ENCODE peak calls at places on chromosomes 13 and 19, in six cellular contexts. R is fibroblast of mammary gland, L is H1, Z is left ventricle myocardium inferior, B is colonic mucosa, J is mesothelial cell of epicardium. F is an unnamed sample.

GRCh38 chr13:35501721-35502235 is 25.3 kb upstream of the MAB21L1 start:
- DNase-seq in R (no peak), L (no peak), Z (no peak), B (no peak), J (no peak), F (no peak)

GRCh38 chr13:95485518-95486144 is 66.9 kb upstream of the CLDN10 start:
- DNase-seq in R (no peak), L (no peak), Z (no peak), B (no peak), J (no peak), F (no peak)

GRCh38 chr19:40129425-40129824 is 38.7 kb upstream of the ZNF780A start:
- DNase-seq in R (no peak), L (no peak), Z (no peak), B (no peak), J (no peak), F (no peak)

GRCh38 chr13:25001807-25002206 is 94.1 kb upstream of the PABPC3 start:
- DNase-seq in R (no peak), L (no peak), Z (no peak), B (no peak), J (no peak), F (no peak)

GRCh38 chr13:99614465-99614885 is 113.2 kb downstream of the TM9SF2 start:
- DNase-seq in R (no peak), L (no peak), Z (no peak), B (no peak), J (no peak), F (no peak)

GRCh38 chr13:114115796-114116195 is 16.6 kb downstream of the RASA3 start:
- DNase-seq in R (no peak), L (no peak), Z (no peak), B (no peak), J (no peak), F (peak)

GRCh38 chr13:32051156-32051555 is 19.6 kb downstream of the FRY start:
- DNase-seq in R (no peak), L (no peak), Z (no peak), B (no peak), J (no peak), F (no peak)

GRCh38 chr19:2274937-2275535 is 6.9 kb downstream of the PEAK3 start:
- DNase-seq in R (peak), L (peak), Z (peak), B (peak), J (no peak), F (no peak)

GRCh38 chr13:38824342-38824741 is 137.5 kb downstream of the FREM2 start:
- DNase-seq in R (no peak), L (no peak), Z (no peak), B (no peak), J (no peak), F (no peak)

GRCh38 chr13:34223984-34224383 is 406.0 kb downstream of the RFC3 start:
- DNase-seq in R (no peak), L (no peak), Z (no peak), B (no peak), J (no peak), F (no peak)

GRCh38 chr19:28694812-28695211 is 518.1 kb downstream of the UQCRFS1 start:
- DNase-seq in R (no peak), L (no peak), Z (no peak), B (no peak), J (no peak), F (no peak)

GRCh38 chr13:21124853-21125252 is 51.5 kb downstream of the SKA3 start:
- DNase-seq in R (no peak), L (no peak), Z (no peak), B (no peak), J (peak), F (no peak)

GRCh38 chr13:110913911-110914292 is 967 bp downstream of the ANKRD10 start:
- DNase-seq in R (no peak), L (no peak), Z (no peak), B (no peak), J (no peak), F (no peak)

GRCh38 chr13:59546178-59546577 is 617.5 kb downstream of the DIAPH3 start:
- DNase-seq in R (no peak), L (no peak), Z (no peak), B (no peak), J (no peak), F (no peak)

GRCh38 chr13:93744886-93745285 is 518.3 kb downstream of the GPC6 start:
- DNase-seq in R (no peak), L (no peak), Z (no peak), B (no peak), J (no peak), F (no peak)

GRCh38 chr13:113461022-113461751 is 7.9 kb upstream of the ADPRHL1 start:
- DNase-seq in R (no peak), L (no peak), Z (no peak), B (no peak), J (no peak), F (no peak)

GRCh38 chr13:40453666-40454030 is 212.8 kb downstream of the FOXO1 start:
- DNase-seq in R (no peak), L (no peak), Z (no peak), B (no peak), J (no peak), F (no peak)

GRCh38 chr19:16366433-16367268 is 42.0 kb downstream of the KLF2 start:
- DNase-seq in R (no peak), L (no peak), Z (no peak), B (no peak), J (no peak), F (no peak)

GRCh38 chr13:51806571-51806970 is 2.6 kb upstream of the DHRS12 start:
- DNase-seq in R (peak), L (no peak), Z (no peak), B (no peak), J (no peak), F (no peak)

GRCh38 chr13:51765142-51765515 is 38.8 kb downstream of the DHRS12 start:
- DNase-seq in R (no peak), L (no peak), Z (no peak), B (no peak), J (no peak), F (no peak)

GRCh38 chr13:111898956-111899713 is 167.8 kb upstream of the SOX1 start:
- DNase-seq in R (no peak), L (peak), Z (no peak), B (no peak), J (no peak), F (no peak)

GRCh38 chr13:102726430-102726829 is 31.6 kb upstream of the METTL21C start:
- DNase-seq in R (peak), L (no peak), Z (no peak), B (no peak), J (no peak), F (no peak)

GRCh38 chr13:37618554-37618953 is 20.0 kb upstream of the POSTN start:
- DNase-seq in R (peak), L (no peak), Z (no peak), B (no peak), J (no peak), F (no peak)

GRCh38 chr13:109123971-109124370 is 494.6 kb downstream of the MYO16 start:
- DNase-seq in R (no peak), L (no peak), Z (no peak), B (no peak), J (no peak), F (no peak)

GRCh38 chr19:46081928-46082727 is 41.3 kb upstream of the IGFL4 start:
- DNase-seq in R (peak), L (no peak), Z (no peak), B (peak), J (no peak), F (no peak)

GRCh38 chr19:34962281-34962944 is 1.6 kb downstream of the ZNF792 start:
- DNase-seq in R (no peak), L (no peak), Z (no peak), B (peak), J (no peak), F (no peak)

GRCh38 chr13:24290280-24290932 is 19.0 kb upstream of the C1QTNF9 start:
- DNase-seq in R (no peak), L (no peak), Z (no peak), B (no peak), J (no peak), F (no peak)

GRCh38 chr13:73303858-73304257 is 245.1 kb downstream of the KLF5 start:
- DNase-seq in R (peak), L (no peak), Z (no peak), B (no peak), J (no peak), F (no peak)

GRCh38 chr13:40315416-40316064 is 350.9 kb downstream of the FOXO1 start:
- DNase-seq in R (no peak), L (no peak), Z (no peak), B (no peak), J (no peak), F (no peak)

GRCh38 chr19:47607564-47608073 is 1.3 kb upstream of the BICRA start:
- DNase-seq in R (no peak), L (no peak), Z (no peak), B (no peak), J (no peak), F (no peak)

GRCh38 chr19:35963514-35963913 is 27.3 kb downstream of the LRFN3 start:
- DNase-seq in R (peak), L (peak), Z (no peak), B (no peak), J (peak), F (peak)

GRCh38 chr13:77230560-77230959 is 96.3 kb downstream of the MYCBP2 start:
- DNase-seq in R (no peak), L (no peak), Z (no peak), B (no peak), J (no peak), F (no peak)

GRCh38 chr13:77235456-77236022 is 91.4 kb downstream of the MYCBP2 start:
- DNase-seq in R (no peak), L (no peak), Z (no peak), B (no peak), J (no peak), F (no peak)

GRCh38 chr13:77233159-77233558 is 93.7 kb downstream of the MYCBP2 start:
- DNase-seq in R (no peak), L (no peak), Z (no peak), B (no peak), J (no peak), F (no peak)
- TF ChIP-seq CTCF in R (no peak), L (no peak), Z (no peak), B (no peak), J (no peak), F (no peak)

GRCh38 chr13:27170221-27170520 is 1.4 kb downstream of the USP12 start:
- DNase-seq in R (peak), L (no peak), Z (no peak), B (no peak), J (no peak), F (no peak)
- TF ChIP-seq CTCF in R (no peak), L (no peak), Z (no peak), B (no peak), J (no peak), F (no peak)

GRCh38 chr19:7680606-7681335 is at the start of gene TRAPPC5:
- DNase-seq in R (peak), L (peak), Z (peak), B (peak), J (peak), F (peak)

GRCh38 chr19:7677664-7678311 is 898 bp downstream of the MCEMP1 start:
- DNase-seq in R (no peak), L (no peak), Z (no peak), B (no peak), J (no peak), F (no peak)

GRCh38 chr19:7676854-7677253 is at the start of gene MCEMP1:
- DNase-seq in R (no peak), L (no peak), Z (no peak), B (no peak), J (no peak), F (no peak)

GRCh38 chr19:7679771-7680605 is 645 bp upstream of the TRAPPC5 start:
- DNase-seq in R (no peak), L (no peak), Z (no peak), B (no peak), J (no peak), F (no peak)

DNA sequence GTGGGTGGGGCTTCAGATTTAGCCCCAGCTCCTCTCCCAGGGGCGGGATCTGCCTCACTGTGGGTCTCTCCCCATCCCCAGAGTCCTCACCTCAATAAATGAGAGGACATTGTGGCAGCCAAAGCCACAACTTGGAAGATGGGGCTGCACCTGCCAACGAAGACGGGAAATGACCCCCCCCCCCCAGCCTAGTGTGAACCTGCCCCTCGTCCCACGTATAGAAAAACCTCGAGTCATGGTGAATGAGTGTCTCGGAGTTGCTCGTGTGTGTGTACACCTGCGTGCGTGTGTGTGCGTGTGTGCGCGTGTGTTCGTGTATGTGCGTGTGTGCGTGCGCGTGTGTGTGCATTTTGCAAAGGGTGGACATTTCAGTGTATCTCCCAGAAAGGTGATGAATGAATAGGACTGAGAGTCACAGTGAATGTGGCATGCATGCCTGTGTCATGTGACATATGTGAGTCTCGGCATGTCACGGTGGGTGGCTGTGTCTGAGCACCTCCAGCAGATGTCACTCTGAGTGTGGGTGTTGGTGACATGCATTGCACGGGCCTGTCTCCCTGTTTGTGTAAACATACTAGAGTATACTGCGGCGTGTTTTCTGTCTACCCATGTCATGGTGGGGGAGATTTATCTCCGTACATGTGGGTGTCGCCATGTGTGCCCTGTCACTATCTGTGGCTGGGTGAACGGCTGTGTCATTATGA is 1.5 kb upstream of the TRAPPC5 start:
- DNase-seq in R (no peak), L (no peak), Z (no peak), B (no peak), J (no peak), F (no peak)
- TF ChIP-seq CTCF in R (no peak), L (peak), Z (no peak), B (no peak), J (no peak), F (no peak)

GRCh38 chr13:42544246-42544915 is 29.6 kb upstream of the TNFSF11 start:
- DNase-seq in R (peak), L (no peak), Z (no peak), B (no peak), J (no peak), F (no peak)
- TF ChIP-seq CTCF in R (no peak), L (no peak), Z (no peak), B (no peak), J (no peak), F (no peak)

DNA sequence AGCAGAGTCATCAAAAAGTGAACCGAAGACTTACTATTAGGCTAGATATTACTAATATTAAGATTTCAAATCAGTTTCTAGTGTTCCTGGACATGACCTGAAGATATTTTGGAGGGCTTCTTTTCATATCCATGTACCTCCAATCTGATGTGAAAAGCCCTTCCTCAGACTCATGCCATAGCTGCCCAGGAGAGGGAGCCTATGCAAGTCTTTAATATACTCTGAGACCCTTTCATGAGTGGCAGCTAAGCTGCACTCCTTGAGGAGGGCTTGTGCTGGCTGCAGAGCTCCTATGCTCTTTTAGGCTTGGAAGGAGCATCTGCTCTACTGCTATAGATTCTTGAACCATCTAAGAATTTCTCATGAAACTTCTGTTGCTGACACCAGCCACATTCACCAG is 715.3 kb downstream of the OLFM4 start:
- DNase-seq in R (no peak), L (no peak), Z (no peak), B (no peak), J (no peak), F (no peak)
- TF ChIP-seq CTCF in R (no peak), L (no peak), Z (no peak), B (no peak), J (no peak), F (no peak)

GRCh38 chr19:19386373-19386869 is 19.1 kb upstream of the GATAD2A start:
- DNase-seq in R (no peak), L (peak), Z (no peak), B (no peak), J (no peak), F (peak)

GRCh38 chr19:19384486-19384885 is 21.0 kb upstream of the GATAD2A start:
- DNase-seq in R (no peak), L (no peak), Z (no peak), B (no peak), J (no peak), F (no peak)

GRCh38 chr19:19385131-19385899 is 20.2 kb upstream of the GATAD2A start:
- DNase-seq in R (peak), L (peak), Z (peak), B (peak), J (peak), F (peak)

GRCh38 chr19:19387108-19387507 is 18.4 kb upstream of the GATAD2A start:
- DNase-seq in R (no peak), L (no peak), Z (no peak), B (no peak), J (no peak), F (no peak)

DNA sequence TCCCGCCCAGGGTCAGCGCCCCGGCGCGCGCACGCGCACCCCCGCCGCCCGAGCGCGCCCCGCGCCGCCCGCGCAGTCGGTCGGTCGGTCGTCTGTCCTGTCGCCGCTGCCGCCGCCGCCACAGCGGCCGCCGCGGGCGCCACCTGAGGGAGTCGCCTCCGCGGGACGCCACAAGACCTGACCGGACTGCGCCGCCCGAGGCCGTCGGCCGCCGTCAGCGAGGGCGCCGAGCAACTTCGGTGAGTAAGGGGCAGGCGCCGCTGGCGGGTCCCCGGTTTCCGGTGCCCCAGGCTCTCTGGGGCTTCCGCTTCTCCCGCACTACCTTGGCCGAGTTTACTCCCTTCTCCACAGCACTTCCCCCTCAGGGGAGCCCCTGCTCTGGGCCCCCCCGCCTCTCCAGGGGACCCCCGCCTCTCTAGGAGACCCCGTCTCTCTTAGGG is 19.6 kb upstream of the GATAD2A start:
- DNase-seq in R (no peak), L (peak), Z (no peak), B (no peak), J (peak), F (no peak)
- TF ChIP-seq CTCF in R (no peak), L (no peak), Z (no peak), B (no peak), J (no peak), F (no peak)

GRCh38 chr13:27559714-27560113 is 60.6 kb downstream of the LNX2 start:
- DNase-seq in R (no peak), L (no peak), Z (no peak), B (no peak), J (no peak), F (peak)

GRCh38 chr13:27551563-27551962 is 68.8 kb downstream of the LNX2 start:
- DNase-seq in R (no peak), L (no peak), Z (no peak), B (no peak), J (no peak), F (no peak)

GRCh38 chr13:27556109-27556508 is 64.2 kb downstream of the LNX2 start:
- DNase-seq in R (peak), L (no peak), Z (no peak), B (no peak), J (no peak), F (no peak)
- TF ChIP-seq CTCF in R (peak), L (no peak), Z (peak), B (no peak), J (no peak), F (no peak)

GRCh38 chr19:48844472-48844871 is 8.2 kb upstream of the HSD17B14 start:
- DNase-seq in R (peak), L (no peak), Z (no peak), B (no peak), J (no peak), F (no peak)
- TF ChIP-seq CTCF in R (peak), L (no peak), Z (no peak), B (no peak), J (no peak), F (no peak)

GRCh38 chr13:72151241-72151640 is 284.2 kb upstream of the DACH1 start:
- DNase-seq in R (no peak), L (no peak), Z (no peak), B (no peak), J (no peak), F (no peak)

GRCh38 chr13:72150502-72150901 is 283.5 kb upstream of the DACH1 start:
- DNase-seq in R (no peak), L (no peak), Z (no peak), B (no peak), J (no peak), F (no peak)

GRCh38 chr13:72146816-72147215 is 279.8 kb upstream of the DACH1 start:
- DNase-seq in R (no peak), L (no peak), Z (no peak), B (no peak), J (no peak), F (no peak)

GRCh38 chr13:72145383-72145782 is 278.4 kb upstream of the DACH1 start:
- DNase-seq in R (no peak), L (no peak), Z (no peak), B (no peak), J (no peak), F (no peak)

DNA sequence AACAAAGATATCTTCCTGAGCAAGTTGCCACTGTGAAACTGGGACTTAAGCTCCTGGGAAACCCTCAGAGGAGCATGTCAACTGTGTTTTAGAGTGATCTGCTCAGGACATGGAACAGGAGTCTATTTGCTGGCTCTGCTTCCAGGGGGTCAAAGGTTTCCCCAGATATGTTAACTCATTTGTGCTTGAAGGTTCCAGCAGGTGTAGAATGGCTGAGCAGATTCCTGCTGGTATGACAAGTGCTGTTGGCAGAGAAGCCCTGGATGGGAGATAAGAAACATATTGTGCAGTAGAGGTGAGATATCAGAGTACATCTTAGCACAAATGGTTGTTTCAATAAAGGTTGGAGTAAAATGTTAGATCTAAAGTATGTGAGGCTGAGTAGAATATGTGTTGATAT is 282.7 kb upstream of the DACH1 start:
- DNase-seq in R (no peak), L (no peak), Z (no peak), B (no peak), J (no peak), F (no peak)
- TF ChIP-seq CTCF in R (no peak), L (no peak), Z (no peak), B (no peak), J (no peak), F (no peak)

F was measured in natural killer cell.